ENCODE peak calls at places on chromosomes 13 and 19, in seven cellular contexts. K is PC-3, N is astrocyte, V is mammary epithelial cell, U is endodermal cell, M is tibial nerve, F is breast epithelium. G is an unnamed sample.

GRCh38 chr19:35351441-35352176 is 3.9 kb downstream of the FFAR1 start:
- DNase-seq in K (no peak), U (peak; percentile 43), M (no peak), N (no peak), V (no peak), F (peak; percentile 35), G (no peak)

GRCh38 chr19:40703029-40703755 is 12.7 kb upstream of the NUMBL start:
- DNase-seq in K (no peak), U (no peak), F (no peak), M (no peak), V (no peak), N (no peak), G (no peak)

GRCh38 chr13:34411881-34412280 is 530.2 kb upstream of the NBEA start:
- DNase-seq in M (no peak), U (no peak), K (peak; percentile 86), V (no peak), F (no peak), N (no peak), G (no peak)

GRCh38 chr13:27415116-27415515 is 9.3 kb upstream of the GTF3A start:
- DNase-seq in F (no peak), U (no peak), K (no peak), N (no peak), M (no peak), V (no peak), G (no peak)

GRCh38 chr13:45850020-45850613 is 1.4 kb downstream of the SIAH3 start:
- DNase-seq in U (peak; percentile 71), K (no peak), F (no peak), V (no peak), N (no peak), M (no peak), G (no peak)

GRCh38 chr13:70016116-70016515 is 91.5 kb upstream of the ATXN8OS start:
- DNase-seq in N (no peak), M (no peak), F (no peak), V (no peak), U (peak; percentile 49), K (no peak), G (no peak)

GRCh38 chr13:44317752-44318550 is 55.7 kb upstream of the SERP2 start:
- DNase-seq in K (peak; percentile 31), V (peak; percentile 24), F (no peak), N (peak; percentile 88), U (no peak), M (no peak), G (no peak)

GRCh38 chr13:50129923-50130685 is 114.9 kb downstream of the KCNRG start:
- DNase-seq in M (peak; percentile 63), V (no peak), F (no peak), N (no peak), K (peak; percentile 13), U (peak; percentile 82), G (no peak)

GRCh38 chr19:39310558-39311311 is 9.9 kb downstream of the LRFN1 start:
- DNase-seq in N (peak; percentile 15), U (peak; percentile 86), M (no peak), V (no peak), K (no peak), F (no peak), G (no peak)

GRCh38 chr19:19120308-19121156 is 17.7 kb downstream of the TMEM161A start:
- DNase-seq in F (no peak), U (peak; percentile 100), V (no peak), K (no peak), N (peak; percentile 55), M (no peak), G (no peak)

GRCh38 chr19:10334340-10335148 is 1.2 kb upstream of the RAVER1 start:
- DNase-seq in M (peak; percentile 92), K (peak; percentile 99), N (peak; percentile 87), V (peak; percentile 90), U (peak; percentile 99), F (peak; percentile 98), G (peak; percentile 46)

GRCh38 chr13:28475916-28476725 is 18.8 kb downstream of the FLT1 start:
- DNase-seq in M (no peak), N (peak; percentile 89), F (no peak), U (no peak), V (peak; percentile 53), K (peak; percentile 74), G (peak; percentile 26)

GRCh38 chr19:43818500-43818899 is 8.6 kb upstream of the ZNF283 start:
- DNase-seq in V (no peak), M (no peak), F (no peak), K (no peak), N (no peak), U (no peak), G (peak; percentile 59)

GRCh38 chr13:77696006-77696862 is 1.3 kb upstream of the SLAIN1 start:
- DNase-seq in K (peak; percentile 47), F (no peak), U (peak; percentile 44), M (no peak), V (no peak), N (no peak), G (no peak)

GRCh38 chr19:37654118-37654517 is 1.1 kb downstream of the ZFP30 start:
- DNase-seq in K (no peak), M (no peak), N (no peak), U (no peak), V (peak; percentile 9), F (no peak), G (no peak)

GRCh38 chr19:36110487-36111199 is at the start of gene OVOL3:
- DNase-seq in F (no peak), N (no peak), K (no peak), U (peak; percentile 84), M (no peak), V (no peak), G (no peak)

GRCh38 chr13:102768914-102769313 is 4.7 kb downstream of the TEX30 start:
- DNase-seq in F (no peak), U (no peak), N (no peak), K (no peak), V (no peak), M (no peak), G (no peak)

GRCh38 chr19:4695224-4695731 is 25.1 kb upstream of the MYDGF start:
- DNase-seq in K (no peak), V (no peak), U (no peak), N (no peak), M (no peak), F (peak; percentile 66), G (no peak)

GRCh38 chr19:4693078-4693350 is 22.9 kb upstream of the MYDGF start:
- DNase-seq in K (no peak), U (no peak), F (no peak), V (no peak), M (no peak), N (no peak), G (no peak)

GRCh38 chr19:4692275-4693077 is 22.3 kb upstream of the MYDGF start:
- DNase-seq in U (no peak), M (no peak), F (no peak), N (no peak), V (no peak), K (no peak), G (no peak)

GRCh38 chr19:4694211-4694987 is 24.3 kb upstream of the MYDGF start:
- DNase-seq in U (no peak), V (peak; percentile 100), N (peak; percentile 97), F (peak; percentile 93), M (no peak), K (peak; percentile 100), G (peak; percentile 99)

DNA sequence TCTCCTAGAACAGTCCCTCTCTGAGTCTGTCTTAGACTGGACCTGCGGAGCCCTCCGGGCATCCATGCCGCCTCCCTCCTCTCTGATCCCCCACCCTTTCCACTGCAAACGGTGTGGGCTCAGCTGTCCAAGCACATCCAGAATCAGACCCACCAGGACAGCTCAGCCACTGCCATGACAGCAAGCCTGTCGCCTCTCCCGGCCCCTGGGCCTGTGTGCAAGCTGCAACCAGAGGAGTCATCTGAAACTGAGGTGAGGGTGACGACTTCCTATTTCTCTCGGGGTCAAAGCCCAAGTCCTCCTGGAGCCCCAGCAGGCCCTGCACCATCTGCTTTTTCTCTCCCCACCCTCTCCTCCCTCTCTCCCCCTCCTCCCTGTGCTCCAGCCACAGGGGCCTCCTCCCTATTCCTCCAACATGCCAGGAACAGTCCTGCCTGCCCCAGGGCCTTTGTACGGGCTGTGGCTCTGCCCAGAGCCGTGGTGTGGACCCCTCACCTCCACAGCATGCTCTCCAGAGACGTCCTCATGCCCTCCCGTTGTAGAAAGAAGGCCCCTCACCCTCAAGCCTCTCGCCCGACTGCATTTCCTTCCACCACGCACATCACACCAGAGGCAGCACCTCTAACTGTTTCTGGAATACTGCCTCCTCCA is 23.5 kb upstream of the MYDGF start:
- DNase-seq in K (no peak), M (no peak), V (no peak), U (no peak), N (no peak), F (no peak), G (no peak)
- H3K27ac ChIP-seq in K (peak overlapping the region; percentile 90), M (no peak overlapping the region), V (peak overlapping the region; percentile 86), U (no peak overlapping the region), N (peak overlapping the region; percentile 91), F (peak overlapping the region; percentile 96), G (peak overlapping the region; percentile 95)

GRCh38 chr19:2047449-2048103 is 3.5 kb downstream of the MKNK2 start:
- DNase-seq in V (no peak), N (no peak), K (peak; percentile 15), F (no peak), U (no peak), M (no peak), G (no peak)
- H3K27ac ChIP-seq in V (no peak overlapping the region), N (no peak overlapping the region), K (peak overlapping the region; percentile 13), F (peak overlapping the region; percentile 98), U (no peak overlapping the region), M (peak overlapping the region; percentile 99), G (peak overlapping the region; percentile 76)

GRCh38 chr13:114070098-114070799 is 62.2 kb downstream of the RASA3 start:
- DNase-seq in N (no peak), V (no peak), F (peak; percentile 45), K (no peak), U (no peak), M (peak; percentile 11), G (no peak)

GRCh38 chr13:114071441-114071840 is 61.0 kb downstream of the RASA3 start:
- DNase-seq in V (no peak), F (peak; percentile 34), M (peak; percentile 9), N (no peak), K (no peak), U (no peak), G (no peak)

GRCh38 chr13:114068723-114069322 is 63.6 kb downstream of the RASA3 start:
- DNase-seq in M (peak; percentile 13), K (no peak), V (no peak), F (peak; percentile 41), N (peak; percentile 56), U (no peak), G (no peak)

GRCh38 chr13:114067886-114068722 is 64.3 kb downstream of the RASA3 start:
- DNase-seq in F (no peak), N (no peak), K (no peak), U (no peak), V (no peak), M (peak; percentile 12), G (no peak)

GRCh38 chr13:114069376-114070097 is 62.9 kb downstream of the RASA3 start:
- DNase-seq in U (no peak), M (peak; percentile 8), V (no peak), F (peak; percentile 51), K (no peak), N (no peak), G (no peak)
- H3K27ac ChIP-seq in U (no peak overlapping the region), M (peak overlapping the region; percentile 88), V (no peak overlapping the region), F (peak overlapping the region; percentile 98), K (no peak overlapping the region), N (no peak overlapping the region), G (no peak overlapping the region)

GRCh38 chr19:9144920-9145319 is 4.7 kb downstream of the ZNF317 start:
- DNase-seq in V (no peak), F (no peak), N (no peak), M (no peak), K (no peak), U (no peak), G (no peak)

GRCh38 chr19:9140159-9140874 is at the start of gene ZNF317:
- DNase-seq in U (peak; percentile 95), N (peak; percentile 73), K (peak; percentile 97), V (peak; percentile 85), M (peak; percentile 89), F (peak; percentile 87), G (peak; percentile 62)

GRCh38 chr19:9139609-9140158 is 513 bp upstream of the ZNF317 start:
- DNase-seq in K (no peak), V (peak; percentile 12), M (no peak), U (no peak), F (no peak), N (no peak), G (no peak)
- H3K27ac ChIP-seq in K (no peak overlapping the region), V (peak overlapping the region; percentile 21), M (peak overlapping the region; percentile 88), U (no peak overlapping the region), F (peak overlapping the region; percentile 92), N (peak overlapping the region; percentile 93), G (peak overlapping the region; percentile 50)

G was measured in epithelial cell of prostate.